ENCODE peak calls at places on chromosomes 1 and 21, in ten cellular contexts. T is A673, F is pancreas, L is NCI-H1105 treated with DMSO at 0.1 percent for 48 hours, Y is AG08395, J is GM12865, N is HuH-7, A is dorsolateral prefrontal cortex, U is SW 1271, Z is G401. H is an unnamed sample.

GRCh38 chr1:98305362-98305761 is 356.2 kb upstream of the SNX7 start:
- DNase-seq in L (no peak), N (no peak), T (no peak), J (no peak), Z (no peak), U (no peak), A (no peak), F (no peak), Y (no peak), H (no peak)

GRCh38 chr1:57363165-57363564 is 60.7 kb downstream of the DAB1 start:
- DNase-seq in Z (no peak), U (no peak), Y (no peak), T (no peak), L (no peak), A (no peak), N (no peak), F (no peak), J (no peak), H (peak; percentile 70)

GRCh38 chr21:32764186-32764585 is 7.4 kb downstream of the PAXBP1 start:
- DNase-seq in N (no peak), Z (no peak), J (no peak), Y (no peak), U (no peak), F (no peak), L (no peak), A (no peak), T (no peak), H (no peak)

GRCh38 chr1:36475910-36476604 is 6.7 kb downstream of the CSF3R start:
- DNase-seq in L (no peak), U (no peak), Z (no peak), F (no peak), A (no peak), J (no peak), Y (no peak), N (no peak), T (no peak), H (peak; percentile 63)

GRCh38 chr21:32336711-32337110 is 38.1 kb downstream of the MRAP start:
- DNase-seq in L (peak; percentile 72), J (no peak), A (peak; percentile 75), Y (peak; percentile 63), N (no peak), Z (no peak), U (no peak), F (no peak), T (peak; percentile 30), H (no peak)

GRCh38 chr1:206739411-206740076 is 31.0 kb upstream of the IL19 start:
- DNase-seq in N (no peak), T (no peak), U (no peak), Z (no peak), J (peak; percentile 99), F (no peak), Y (no peak), L (no peak), A (no peak), H (no peak)

GRCh38 chr21:34997295-34997694 is 51.8 kb downstream of the RUNX1 start:
- DNase-seq in Z (no peak), U (no peak), F (no peak), Y (no peak), T (no peak), J (no peak), L (no peak), N (no peak), A (no peak), H (no peak)

GRCh38 chr1:189775343-189775742 is 702.3 kb downstream of the BRINP3 start:
- DNase-seq in Z (no peak), A (no peak), L (no peak), J (no peak), F (no peak), U (no peak), T (peak; percentile 45), Y (no peak), N (no peak), H (no peak)

GRCh38 chr1:28666806-28667205 is 1.8 kb upstream of the GMEB1 start:
- DNase-seq in N (no peak), U (no peak), T (no peak), L (no peak), A (no peak), F (no peak), Y (no peak), J (no peak), Z (no peak), H (no peak)

GRCh38 chr1:203564024-203564423 is 62.6 kb upstream of the ATP2B4 start:
- DNase-seq in U (no peak), L (no peak), A (no peak), Y (no peak), N (no peak), T (no peak), Z (no peak), J (no peak), F (no peak), H (no peak)

GRCh38 chr1:217457016-217457415 is 173.9 kb downstream of the GPATCH2 start:
- DNase-seq in T (no peak), L (no peak), Z (no peak), U (no peak), J (no peak), Y (no peak), A (no peak), F (no peak), N (no peak), H (no peak)

GRCh38 chr1:151946366-151946764 is 37.1 kb upstream of the THEM4 start:
- DNase-seq in Z (no peak), U (no peak), Y (no peak), T (no peak), A (no peak), L (no peak), N (no peak), F (no peak), J (no peak), H (no peak)

GRCh38 chr1:228347181-228347580 is 59.5 kb downstream of the TRIM11 start:
- DNase-seq in N (no peak), Z (peak; percentile 43), Y (no peak), L (no peak), F (no peak), A (peak; percentile 27), J (no peak), U (no peak), T (no peak), H (no peak)

GRCh38 chr1:12003762-12004161 is 15.5 kb upstream of the MIIP start:
- DNase-seq in N (no peak), Y (no peak), J (no peak), F (no peak), U (no peak), Z (no peak), T (no peak), L (no peak), A (no peak), H (peak; percentile 88)

GRCh38 chr1:47432071-47433036 is 5.5 kb upstream of the FOXD2 start:
- DNase-seq in T (peak; percentile 87), J (peak; percentile 40), F (peak; percentile 84), A (peak; percentile 71), L (no peak), U (no peak), Y (peak; percentile 83), Z (peak; percentile 67), N (peak; percentile 89), H (peak; percentile 92)

GRCh38 chr1:183961132-183961531 is 76.4 kb downstream of the COLGALT2 start:
- DNase-seq in L (no peak), J (no peak), T (no peak), N (no peak), Y (no peak), U (no peak), F (no peak), Z (no peak), A (no peak), H (no peak)

GRCh38 chr1:37498872-37499617 is 15.5 kb downstream of the MEAF6 start:
- DNase-seq in L (peak; percentile 62), T (no peak), Y (peak; percentile 54), A (no peak), F (peak; percentile 40), Z (peak; percentile 84), J (no peak), N (no peak), U (no peak), H (no peak)

GRCh38 chr1:41449326-41449921 is 35.1 kb downstream of the EDN2 start:
- DNase-seq in J (no peak), F (no peak), Z (no peak), Y (no peak), T (no peak), U (no peak), L (no peak), A (no peak), N (no peak), H (no peak)

GRCh38 chr1:163785868-163786267 is 464.1 kb downstream of the NUF2 start:
- DNase-seq in T (no peak), Y (no peak), J (no peak), L (no peak), A (no peak), F (no peak), Z (no peak), N (no peak), U (no peak), H (no peak)

GRCh38 chr1:14996133-14997050 is 157.2 kb upstream of the TMEM51 start:
- DNase-seq in T (no peak), Z (peak; percentile 66), N (no peak), J (no peak), L (no peak), A (no peak), Y (peak; percentile 94), F (no peak), U (no peak), H (no peak)

GRCh38 chr1:234969630-234970370 is 158.8 kb downstream of the TOMM20 start:
- DNase-seq in T (peak; percentile 14), A (peak; percentile 82), Z (peak; percentile 53), F (peak; percentile 72), N (no peak), U (no peak), L (peak; percentile 55), J (no peak), Y (peak; percentile 35), H (peak; percentile 65)